ENCODE peak calls at places on chromosomes 13 and 19, in five cellular contexts. One of them, this sample, is unnamed.

GRCh38 chr13:40189426-40189825 is 477.0 kb downstream of the FOXO1 start:
- DNase-seq in effector memory CD8-positive, alpha-beta T cell: no peak
- DNase-seq in esophagus squamous epithelium: no peak
- DNase-seq in AML-193: no peak
- DNase-seq in midbrain: no peak
- DNase-seq in this sample: no peak

GRCh38 chr13:29877456-29878096 is 27.2 kb upstream of the UBL3 start:
- DNase-seq in effector memory CD8-positive, alpha-beta T cell: no peak
- DNase-seq in esophagus squamous epithelium: no peak
- DNase-seq in AML-193: no peak
- DNase-seq in midbrain: no peak
- DNase-seq in this sample: no peak

GRCh38 chr13:80040219-80040976 is 300.5 kb downstream of the SPRY2 start:
- DNase-seq in effector memory CD8-positive, alpha-beta T cell: no peak
- DNase-seq in esophagus squamous epithelium: no peak
- DNase-seq in AML-193: peak
- DNase-seq in midbrain: no peak
- DNase-seq in this sample: no peak

GRCh38 chr19:55667958-55668357 is 7.1 kb upstream of the EPN1 start:
- DNase-seq in effector memory CD8-positive, alpha-beta T cell: no peak
- DNase-seq in esophagus squamous epithelium: no peak
- DNase-seq in AML-193: no peak
- DNase-seq in midbrain: no peak
- DNase-seq in this sample: no peak

GRCh38 chr19:51367565-51368365 is 1.0 kb downstream of the CLDND2 start:
- DNase-seq in effector memory CD8-positive, alpha-beta T cell: peak
- DNase-seq in esophagus squamous epithelium: peak
- DNase-seq in AML-193: peak
- DNase-seq in midbrain: peak
- DNase-seq in this sample: peak

GRCh38 chr13:23868521-23868920 is 20.7 kb downstream of the MIPEP start:
- DNase-seq in effector memory CD8-positive, alpha-beta T cell: no peak
- DNase-seq in esophagus squamous epithelium: no peak
- DNase-seq in AML-193: no peak
- DNase-seq in midbrain: no peak
- DNase-seq in this sample: no peak

GRCh38 chr19:10800488-10800887 is 35.5 kb downstream of the TMED1 start:
- DNase-seq in effector memory CD8-positive, alpha-beta T cell: no peak
- DNase-seq in esophagus squamous epithelium: no peak
- DNase-seq in AML-193: no peak
- DNase-seq in midbrain: peak
- DNase-seq in this sample: no peak

GRCh38 chr19:36891768-36892357 is 24.2 kb downstream of the ZNF829 start:
- DNase-seq in effector memory CD8-positive, alpha-beta T cell: no peak
- DNase-seq in esophagus squamous epithelium: no peak
- DNase-seq in AML-193: no peak
- DNase-seq in midbrain: no peak
- DNase-seq in this sample: no peak

GRCh38 chr19:1265611-1266115 is 3.5 kb upstream of the CIRBP start:
- DNase-seq in effector memory CD8-positive, alpha-beta T cell: peak
- DNase-seq in esophagus squamous epithelium: no peak
- DNase-seq in AML-193: no peak
- DNase-seq in midbrain: no peak
- DNase-seq in this sample: peak

GRCh38 chr19:40089462-40089861 is 1.3 kb downstream of the ZNF780A start:
- DNase-seq in effector memory CD8-positive, alpha-beta T cell: no peak
- DNase-seq in esophagus squamous epithelium: no peak
- DNase-seq in AML-193: no peak
- DNase-seq in midbrain: no peak
- DNase-seq in this sample: no peak

GRCh38 chr13:50596776-50597203 is 246.7 kb downstream of the DLEU7 start:
- DNase-seq in effector memory CD8-positive, alpha-beta T cell: no peak
- DNase-seq in esophagus squamous epithelium: no peak
- DNase-seq in AML-193: no peak
- DNase-seq in midbrain: no peak
- DNase-seq in this sample: no peak

GRCh38 chr13:95533545-95534135 is 18.9 kb upstream of the CLDN10 start:
- DNase-seq in effector memory CD8-positive, alpha-beta T cell: no peak
- DNase-seq in esophagus squamous epithelium: no peak
- DNase-seq in AML-193: no peak
- DNase-seq in midbrain: no peak
- DNase-seq in this sample: no peak

GRCh38 chr19:17347361-17347760 is 10.0 kb downstream of the GTPBP3 start:
- DNase-seq in effector memory CD8-positive, alpha-beta T cell: no peak
- DNase-seq in esophagus squamous epithelium: no peak
- DNase-seq in AML-193: no peak
- DNase-seq in midbrain: no peak
- DNase-seq in this sample: no peak

GRCh38 chr19:9309974-9310446 is 372 bp upstream of the ZNF699 start:
- DNase-seq in effector memory CD8-positive, alpha-beta T cell: no peak
- DNase-seq in esophagus squamous epithelium: peak
- DNase-seq in AML-193: peak
- DNase-seq in midbrain: no peak
- DNase-seq in this sample: peak

GRCh38 chr19:11766597-11767591 is at the start of gene ZNF441:
- DNase-seq in effector memory CD8-positive, alpha-beta T cell: peak
- DNase-seq in esophagus squamous epithelium: peak
- DNase-seq in AML-193: peak
- DNase-seq in midbrain: peak
- DNase-seq in this sample: peak

GRCh38 chr19:2500861-2501260 is 24.9 kb downstream of the GADD45B start:
- DNase-seq in effector memory CD8-positive, alpha-beta T cell: no peak
- DNase-seq in esophagus squamous epithelium: no peak
- DNase-seq in AML-193: no peak
- DNase-seq in midbrain: no peak
- DNase-seq in this sample: no peak

GRCh38 chr13:112627161-112627560 is 39.2 kb upstream of the TUBGCP3 start:
- DNase-seq in effector memory CD8-positive, alpha-beta T cell: no peak
- DNase-seq in esophagus squamous epithelium: no peak
- DNase-seq in AML-193: no peak
- DNase-seq in midbrain: no peak
- DNase-seq in this sample: no peak

GRCh38 chr19:50724522-50725217 is 1.5 kb downstream of the CLEC11A start:
- DNase-seq in effector memory CD8-positive, alpha-beta T cell: peak
- DNase-seq in esophagus squamous epithelium: peak
- DNase-seq in AML-193: peak
- DNase-seq in midbrain: peak
- DNase-seq in this sample: peak

GRCh38 chr13:49370390-49370789 is 73.5 kb downstream of the CAB39L start:
- DNase-seq in effector memory CD8-positive, alpha-beta T cell: no peak
- DNase-seq in esophagus squamous epithelium: no peak
- DNase-seq in AML-193: no peak
- DNase-seq in midbrain: no peak
- DNase-seq in this sample: no peak

GRCh38 chr19:49441210-49441959 is at the start of gene SLC17A7:
- DNase-seq in effector memory CD8-positive, alpha-beta T cell: no peak
- DNase-seq in esophagus squamous epithelium: no peak
- DNase-seq in AML-193: no peak
- DNase-seq in midbrain: no peak
- DNase-seq in this sample: peak